ENCODE peak calls at places on chromosomes 7 and 10, in seven cellular contexts. E, X, L, U, Z, N and T are unnamed samples.

GRCh38 chr10:44995914-44996633 is 4.6 kb upstream of the ZNF22 start:
- DNase-seq in X (peak), E (no peak), N (no peak), Z (peak), U (peak), L (no peak), T (no peak)

GRCh38 chr10:87706731-87707130 is 47.1 kb downstream of the PAPSS2 start:
- DNase-seq in N (no peak), E (no peak), X (no peak), U (no peak), Z (no peak), L (no peak), T (peak)

GRCh38 chr7:149877890-149878522 is 4.2 kb downstream of the ATP6V0E2 start:
- DNase-seq in U (no peak), N (no peak), X (no peak), L (no peak), Z (no peak), E (no peak), T (no peak)

GRCh38 chr7:91325731-91326130 is 61.5 kb downstream of the FZD1 start:
- DNase-seq in Z (no peak), E (no peak), U (no peak), N (no peak), X (no peak), L (no peak), T (no peak)

GRCh38 chr10:3803884-3804741 is 19.1 kb upstream of the KLF6 start:
- DNase-seq in N (no peak), X (no peak), E (no peak), Z (no peak), L (peak), U (no peak), T (no peak)

GRCh38 chr7:2002561-2003450 is 229.9 kb downstream of the MAD1L1 start:
- DNase-seq in U (no peak), N (peak), L (no peak), X (peak), Z (no peak), E (no peak), T (no peak)

GRCh38 chr7:82700739-82701138 is 257.2 kb upstream of the CACNA2D1 start:
- DNase-seq in U (no peak), L (no peak), X (no peak), E (peak), Z (no peak), N (no peak), T (no peak)

GRCh38 chr7:28106316-28106957 is 74.2 kb downstream of the JAZF1 start:
- DNase-seq in L (no peak), X (no peak), N (no peak), E (no peak), U (no peak), Z (no peak), T (no peak)

GRCh38 chr10:96902117-96902516 is 70.0 kb downstream of the LCOR start:
- DNase-seq in E (no peak), U (no peak), Z (no peak), L (no peak), X (no peak), N (no peak), T (no peak)

GRCh38 chr10:124403548-124403947 is 15.2 kb downstream of the OAT start:
- DNase-seq in X (no peak), N (no peak), E (no peak), L (peak), U (no peak), Z (no peak), T (no peak)

GRCh38 chr7:87345166-87345927 is at the start of gene CROT:
- DNase-seq in L (peak), U (peak), Z (peak), E (peak), N (peak), X (peak), T (peak)

GRCh38 chr7:87342231-87342630 is 3.2 kb upstream of the CROT start:
- DNase-seq in X (no peak), N (no peak), L (no peak), Z (no peak), U (no peak), E (no peak), T (no peak)

GRCh38 chr7:87345962-87346371 is 503 bp downstream of the CROT start:
- DNase-seq in E (no peak), N (no peak), L (no peak), X (no peak), U (no peak), Z (no peak), T (no peak)

GRCh38 chr7:87347207-87347606 is 1.7 kb downstream of the CROT start:
- DNase-seq in X (no peak), Z (no peak), L (no peak), E (no peak), U (no peak), N (no peak), T (no peak)

DNA sequence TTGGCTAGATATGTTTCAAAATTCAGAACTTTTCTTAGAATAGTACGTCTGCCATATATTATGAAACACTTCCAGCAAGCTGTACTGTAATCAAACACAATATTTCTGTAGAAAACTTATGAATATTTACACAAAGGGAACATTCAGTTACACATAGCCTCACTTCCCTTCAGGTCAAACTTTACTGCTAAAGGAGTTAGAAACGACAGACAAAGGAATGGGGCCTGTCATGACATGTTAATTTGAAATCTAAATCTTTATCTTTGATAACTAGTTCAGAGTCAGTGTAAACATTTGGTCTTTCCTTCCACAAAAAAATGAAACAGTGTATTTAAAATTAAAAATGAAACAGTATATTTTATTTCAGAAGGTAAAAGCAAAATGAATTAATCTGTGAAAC is 1.0 kb upstream of the CROT start:
- DNase-seq in U (no peak), E (no peak), Z (no peak), X (no peak), N (no peak), L (no peak), T (no peak)
- H3K4me3 ChIP-seq in U (no peak), E (no peak), Z (peak), X (peak), N (peak), L (peak), T (peak)

GRCh38 chr10:57161157-57161556 is 800.1 kb upstream of the ZWINT start:
- DNase-seq in E (no peak), X (no peak), Z (no peak), N (no peak), L (no peak), U (no peak), T (no peak)
- H3K27ac ChIP-seq in E (no peak), X (no peak), Z (no peak), N (no peak), L (no peak), U (no peak), T (no peak)

DNA sequence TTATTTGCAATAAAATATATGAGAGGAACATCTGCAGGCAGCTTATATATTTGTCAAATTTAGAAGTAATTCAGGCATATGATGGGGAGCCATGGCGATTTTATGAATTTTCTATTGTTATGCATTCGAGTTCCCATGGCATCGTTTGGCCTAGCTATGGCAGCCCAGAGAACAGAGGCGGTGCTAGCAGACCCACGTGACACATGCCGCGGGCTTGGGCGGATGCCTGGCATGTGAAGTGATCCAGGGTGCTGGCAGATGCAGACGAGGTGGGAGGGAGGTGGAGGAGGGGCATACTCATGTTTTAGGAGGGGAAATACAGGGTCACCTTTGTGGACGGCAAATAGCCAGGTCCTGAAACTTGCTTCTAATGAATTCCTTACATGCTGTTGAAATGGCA is 560.0 kb upstream of the GALNT17 start:
- DNase-seq in X (no peak), L (no peak), U (no peak), N (no peak), Z (no peak), E (peak), T (no peak)
- TF ChIP-seq POLR2A in X (no peak), L (no peak), U (no peak), N (no peak), Z (no peak), E (no peak), T (no peak)

GRCh38 chr7:47539398-47540052 is 42.4 kb downstream of the TNS3 start:
- DNase-seq in E (no peak), L (no peak), X (peak), Z (no peak), U (no peak), N (peak), T (peak)

GRCh38 chr7:47535704-47536628 is 45.9 kb downstream of the TNS3 start:
- DNase-seq in U (no peak), E (no peak), N (no peak), L (no peak), Z (no peak), X (peak), T (no peak)

GRCh38 chr7:47538846-47539311 is 43.0 kb downstream of the TNS3 start:
- DNase-seq in E (no peak), X (peak), U (no peak), Z (no peak), L (no peak), N (peak), T (no peak)

GRCh38 chr7:47536705-47537611 is 45.0 kb downstream of the TNS3 start:
- DNase-seq in X (peak), U (peak), N (peak), Z (peak), E (peak), L (no peak), T (no peak)

GRCh38 chr7:47537716-47538640 is 43.9 kb downstream of the TNS3 start:
- DNase-seq in Z (no peak), N (peak), L (no peak), U (no peak), E (no peak), X (peak), T (no peak)
- H3K4me3 ChIP-seq in Z (peak), N (peak), L (no peak), U (no peak), E (no peak), X (peak), T (no peak)